ENCODE peak calls at places on chromosomes 7 and 10, in seven cellular contexts. F, D, C, I, Y, S and E are unnamed samples.

GRCh38 chr7:17369686-17370426 is 71.4 kb downstream of the AHR start:
- DNase-seq in F (peak), D (peak), C (peak), I (no peak), Y (peak), S (peak), E (peak)

GRCh38 chr10:71244638-71245419 is 32.5 kb downstream of the UNC5B start:
- DNase-seq in F (peak), D (peak), C (peak), I (no peak), Y (peak), S (peak), E (peak)

GRCh38 chr10:86355571-86356038 is 11.0 kb downstream of the GRID1 start:
- DNase-seq in F (no peak), D (no peak), C (no peak), I (no peak), Y (no peak), S (no peak), E (no peak)

GRCh38 chr10:131667561-131667960 is 233.2 kb upstream of the PPP2R2D start:
- DNase-seq in F (no peak), D (no peak), C (no peak), I (no peak), Y (no peak), S (no peak), E (no peak)

GRCh38 chr10:131269776-131270460 is 41.6 kb downstream of the TCERG1L start:
- DNase-seq in F (no peak), D (no peak), C (no peak), I (no peak), Y (no peak), S (no peak), E (no peak)

GRCh38 chr10:70742537-70743429 is 42.4 kb downstream of the TBATA start:
- DNase-seq in F (peak), D (no peak), C (peak), I (no peak), Y (no peak), S (peak), E (peak)

GRCh38 chr7:30142710-30143109 is 7.9 kb downstream of the MTURN start:
- DNase-seq in F (peak), D (peak), C (no peak), I (no peak), Y (no peak), S (peak), E (peak)

GRCh38 chr10:8144496-8144895 is 90.0 kb downstream of the GATA3 start:
- DNase-seq in F (no peak), D (no peak), C (no peak), I (no peak), Y (no peak), S (no peak), E (no peak)

GRCh38 chr7:151309306-151309705 is 32.3 kb upstream of the NUB1 start:
- DNase-seq in F (peak), D (peak), C (no peak), I (no peak), Y (peak), S (peak), E (no peak)

GRCh38 chr7:73342645-73343044 is 14.7 kb downstream of the FKBP6 start:
- DNase-seq in F (peak), D (peak), C (peak), I (no peak), Y (no peak), S (peak), E (no peak)

GRCh38 chr10:31197886-31198285 is 121.1 kb upstream of the ZEB1 start:
- DNase-seq in F (no peak), D (peak), C (no peak), I (no peak), Y (no peak), S (peak), E (no peak)

GRCh38 chr10:31804416-31804815 is 124.2 kb downstream of the ARHGAP12 start:
- DNase-seq in F (no peak), D (no peak), C (no peak), I (no peak), Y (peak), S (no peak), E (peak)

GRCh38 chr10:48382982-48383381 is 76.5 kb downstream of the MAPK8 start:
- DNase-seq in F (no peak), D (peak), C (no peak), I (no peak), Y (no peak), S (no peak), E (no peak)

GRCh38 chr10:48384699-48384982 is 78.2 kb downstream of the MAPK8 start:
- DNase-seq in F (no peak), D (no peak), C (no peak), I (no peak), Y (no peak), S (no peak), E (no peak)

GRCh38 chr10:48378675-48379074 is 72.2 kb downstream of the MAPK8 start:
- DNase-seq in F (no peak), D (no peak), C (no peak), I (no peak), Y (no peak), S (no peak), E (no peak)

GRCh38 chr10:48381971-48382370 is 75.5 kb downstream of the MAPK8 start:
- DNase-seq in F (no peak), D (no peak), C (no peak), I (no peak), Y (no peak), S (no peak), E (no peak)

GRCh38 chr10:48383393-48383792 is 76.9 kb downstream of the MAPK8 start:
- DNase-seq in F (no peak), D (peak), C (no peak), I (no peak), Y (no peak), S (no peak), E (no peak)
- TF ChIP-seq CTCF in F (no peak), D (no peak), C (no peak), I (no peak), Y (no peak), S (no peak), E (no peak)

GRCh38 chr10:45672201-45673073 is at the start of gene ZFAND4:
- DNase-seq in F (peak), D (peak), C (peak), I (peak), Y (peak), S (peak), E (peak)
- TF ChIP-seq CTCF in F (peak), D (peak), C (peak), I (peak), Y (peak), S (peak), E (peak)

GRCh38 chr10:45545150-45545549 is 127.4 kb downstream of the ZFAND4 start:
- DNase-seq in F (no peak), D (no peak), C (no peak), I (no peak), Y (no peak), S (no peak), E (no peak)

GRCh38 chr10:45551387-45551786 is 121.2 kb downstream of the ZFAND4 start:
- DNase-seq in F (no peak), D (no peak), C (no peak), I (no peak), Y (no peak), S (no peak), E (no peak)

GRCh38 chr10:45547207-45547606 is 125.4 kb downstream of the ZFAND4 start:
- DNase-seq in F (no peak), D (no peak), C (no peak), I (no peak), Y (no peak), S (no peak), E (no peak)

GRCh38 chr10:45550903-45551302 is 121.7 kb downstream of the ZFAND4 start:
- DNase-seq in F (no peak), D (no peak), C (no peak), I (no peak), Y (no peak), S (no peak), E (no peak)

DNA sequence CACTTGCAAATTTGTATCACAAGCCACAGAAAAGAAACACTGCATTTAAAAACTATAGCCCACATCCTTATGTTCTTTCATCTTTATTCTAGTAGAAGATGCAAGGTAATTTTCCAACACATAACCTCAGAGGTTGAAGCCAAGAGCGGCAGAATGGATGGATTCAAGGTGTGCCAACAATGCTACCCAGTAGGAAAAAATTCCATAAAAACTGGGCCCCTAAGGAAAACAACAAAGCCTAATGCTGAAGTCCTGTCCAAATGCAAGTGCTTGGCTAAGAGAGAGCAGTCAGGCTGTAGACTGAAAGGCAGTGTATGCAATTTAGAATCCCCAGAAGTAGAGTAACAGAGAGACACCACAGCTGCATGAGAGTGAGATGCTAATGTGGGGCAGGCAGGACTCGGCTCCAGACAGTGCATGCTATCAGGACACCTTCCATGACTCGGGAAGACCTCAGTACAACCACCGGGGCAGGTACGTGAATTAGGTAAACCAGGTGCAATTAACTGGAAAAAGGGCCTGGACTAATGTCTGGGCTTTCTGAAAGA is 124.5 kb downstream of the ZFAND4 start:
- DNase-seq in F (no peak), D (no peak), C (no peak), I (no peak), Y (no peak), S (no peak), E (no peak)
- TF ChIP-seq CTCF in F (no peak), D (no peak), C (no peak), I (no peak), Y (no peak), S (no peak), E (no peak)

GRCh38 chr7:115779561-115779960 is 251.0 kb downstream of the TFEC start:
- DNase-seq in F (peak), D (peak), C (no peak), I (no peak), Y (no peak), S (peak), E (no peak)

DNA sequence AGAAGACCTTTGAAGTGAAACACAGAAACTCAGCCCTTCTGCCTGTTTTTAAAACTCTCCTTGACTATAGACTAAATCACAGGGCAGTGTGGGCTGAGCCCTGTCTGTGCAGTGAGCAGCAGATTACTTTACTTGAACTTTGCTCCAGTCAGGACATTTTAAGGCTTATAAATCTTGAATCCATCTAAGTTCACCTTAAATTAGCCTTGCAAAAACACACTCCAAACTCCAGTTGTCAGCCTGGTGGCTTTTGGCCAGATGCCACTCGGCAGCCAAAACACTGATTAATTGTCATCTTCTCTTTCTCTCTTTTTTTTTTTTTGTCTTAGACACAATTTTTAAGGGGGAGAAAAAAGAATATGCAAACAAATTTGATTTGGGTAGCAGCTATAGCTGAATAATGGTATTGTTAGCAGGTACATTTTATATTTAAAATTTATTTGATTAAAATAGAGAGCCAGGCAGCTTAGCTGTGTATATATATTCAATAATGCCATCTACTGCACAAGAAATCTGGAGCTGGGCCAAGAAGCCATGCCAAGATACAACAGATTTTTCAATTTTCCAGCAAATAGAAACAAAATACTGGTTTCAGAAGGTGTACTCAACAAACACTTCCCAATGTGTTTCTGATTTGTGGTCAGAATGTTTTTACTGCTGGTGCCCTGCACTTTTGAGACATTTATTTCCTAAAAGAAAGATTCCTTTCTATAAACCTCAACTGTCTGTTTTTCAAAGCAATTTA is 247.7 kb downstream of the TFEC start:
- DNase-seq in F (peak), D (no peak), C (no peak), I (no peak), Y (no peak), S (peak), E (peak)
- TF ChIP-seq CTCF in F (no peak), D (no peak), C (no peak), I (no peak), Y (no peak), S (no peak), E (no peak)

GRCh38 chr10:124249196-124249595 is 155.8 kb upstream of the CHST15 start:
- DNase-seq in F (no peak), D (no peak), C (no peak), I (no peak), Y (no peak), S (no peak), E (no peak)

GRCh38 chr10:124251317-124251716 is 157.9 kb upstream of the CHST15 start:
- DNase-seq in F (no peak), D (no peak), C (no peak), I (no peak), Y (no peak), S (no peak), E (no peak)

GRCh38 chr10:124250506-124250905 is 157.1 kb upstream of the CHST15 start:
- DNase-seq in F (no peak), D (no peak), C (no peak), I (no peak), Y (no peak), S (no peak), E (no peak)

GRCh38 chr10:124248646-124249045 is 155.2 kb upstream of the CHST15 start:
- DNase-seq in F (no peak), D (no peak), C (no peak), I (no peak), Y (no peak), S (no peak), E (no peak)

DNA sequence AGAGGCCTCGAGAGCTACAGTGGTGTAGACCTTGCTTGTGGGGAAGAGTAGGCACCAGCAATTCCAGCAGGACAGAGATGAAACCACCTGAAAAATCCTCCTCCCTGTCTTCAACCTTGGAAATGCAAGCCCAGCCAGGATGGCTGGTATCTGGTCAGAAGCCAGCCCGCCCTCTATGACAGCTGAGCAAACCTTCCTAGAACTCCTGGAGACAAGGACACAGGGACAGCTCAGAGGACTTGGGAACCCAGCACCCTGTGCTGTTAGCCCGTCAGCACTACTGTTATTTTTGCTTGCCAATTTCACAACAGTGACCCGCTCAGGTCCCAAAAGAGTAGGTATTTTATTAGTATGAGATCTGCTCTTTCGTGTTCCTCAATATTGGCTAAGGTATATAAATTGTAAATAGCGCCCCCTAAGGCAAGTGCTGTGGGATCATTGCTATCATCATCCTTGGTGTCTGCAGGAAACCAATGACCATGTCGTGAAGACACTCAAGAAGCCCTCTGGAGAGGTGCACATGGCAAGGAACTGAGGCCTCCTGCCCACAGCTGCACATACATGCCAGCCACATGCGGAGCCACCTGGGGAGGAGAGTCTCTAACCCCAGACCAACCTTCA is 156.5 kb upstream of the CHST15 start:
- DNase-seq in F (no peak), D (no peak), C (no peak), I (no peak), Y (no peak), S (no peak), E (no peak)
- TF ChIP-seq CTCF in F (peak), D (peak), C (no peak), I (peak), Y (peak), S (no peak), E (peak)

GRCh38 chr7:47596502-47597202 is 14.7 kb upstream of the TNS3 start:
- DNase-seq in F (peak), D (no peak), C (no peak), I (no peak), Y (no peak), S (peak), E (no peak)
- TF ChIP-seq CTCF in F (no peak), D (peak), C (no peak), I (no peak), Y (no peak), S (no peak), E (no peak)

GRCh38 chr7:101373812-101374612 is 11.3 kb downstream of the COL26A1 start:
- DNase-seq in F (no peak), D (peak), C (no peak), I (peak), Y (peak), S (peak), E (no peak)
- TF ChIP-seq CTCF in F (no peak), D (no peak), C (no peak), I (no peak), Y (no peak), S (no peak), E (no peak)

GRCh38 chr7:39310699-39311098 is 255.5 kb upstream of the YAE1 start:
- DNase-seq in F (no peak), D (no peak), C (no peak), I (peak), Y (no peak), S (no peak), E (no peak)
- TF ChIP-seq CTCF in F (no peak), D (no peak), C (no peak), I (no peak), Y (no peak), S (no peak), E (no peak)

DNA sequence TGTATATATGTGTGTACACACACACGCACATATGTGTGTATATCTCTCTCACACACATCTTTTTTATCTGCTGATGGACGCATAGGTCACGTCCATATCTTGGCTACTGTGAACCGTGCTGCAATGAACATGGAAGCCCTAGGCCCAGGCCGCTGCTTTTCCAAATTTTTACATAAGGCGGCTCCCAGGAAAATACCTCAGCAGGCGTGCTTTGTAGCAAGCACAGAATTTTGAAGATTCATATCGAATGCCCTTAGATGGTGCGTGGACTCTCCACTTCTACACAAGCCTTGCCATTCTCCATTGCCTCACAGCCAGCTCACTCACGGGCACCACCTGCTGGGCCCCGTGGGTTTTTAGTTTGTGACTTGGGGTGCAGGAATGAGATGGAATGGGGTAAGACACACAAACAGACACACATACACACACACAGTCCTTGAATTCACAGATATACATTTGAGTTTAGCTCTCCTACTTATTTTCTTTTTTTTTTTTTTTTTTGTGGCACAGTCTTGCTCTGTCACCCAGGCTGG is 57.9 kb upstream of the RNF32 start:
- DNase-seq in F (no peak), D (no peak), C (no peak), I (no peak), Y (no peak), S (no peak), E (no peak)
- TF ChIP-seq CTCF in F (no peak), D (no peak), C (no peak), I (no peak), Y (no peak), S (no peak), E (no peak)

GRCh38 chr10:53256623-53257022 is 484.0 kb upstream of the MBL2 start:
- DNase-seq in F (no peak), D (no peak), C (no peak), I (no peak), Y (no peak), S (no peak), E (no peak)
- TF ChIP-seq CTCF in F (no peak), D (no peak), C (no peak), I (no peak), Y (no peak), S (no peak), E (no peak)